ENCODE peak calls at places on chromosomes 7 and 10, in eight cellular contexts. One of them, this sample, is unnamed.
A peak's percentile ranks its signal among the peaks of the same experiment; 100 is the strongest.

GRCh38 chr10:43814611-43815010 is 165.9 kb upstream of the ZNF32 start:
- DNase-seq in epithelial cell of esophagus: no peak
- DNase-seq in sigmoid colon: no peak
- DNase-seq in upper lobe of right lung: no peak
- DNase-seq in IMR-90: peak; percentile 30
- DNase-seq in hepatocyte: no peak
- DNase-seq in endodermal cell: no peak
- DNase-seq in fibroblast of mammary gland: peak; percentile 31
- DNase-seq in this sample: peak; percentile 27

GRCh38 chr7:98354511-98355249 is 46.2 kb downstream of the BAIAP2L1 start:
- DNase-seq in epithelial cell of esophagus: peak; percentile 95
- DNase-seq in sigmoid colon: no peak
- DNase-seq in upper lobe of right lung: peak; percentile 79
- DNase-seq in IMR-90: peak; percentile 82
- DNase-seq in hepatocyte: peak; percentile 67
- DNase-seq in endodermal cell: peak; percentile 80
- DNase-seq in fibroblast of mammary gland: peak; percentile 76
- DNase-seq in this sample: peak; percentile 86

GRCh38 chr7:105677803-105678583 is 96.7 kb upstream of the EFCAB10 start:
- DNase-seq in epithelial cell of esophagus: peak; percentile 8
- DNase-seq in sigmoid colon: no peak
- DNase-seq in upper lobe of right lung: no peak
- DNase-seq in IMR-90: no peak
- DNase-seq in hepatocyte: no peak
- DNase-seq in endodermal cell: no peak
- DNase-seq in fibroblast of mammary gland: no peak
- DNase-seq in this sample: no peak

GRCh38 chr10:91389636-91390512 is 20.3 kb upstream of the HECTD2 start:
- DNase-seq in epithelial cell of esophagus: peak; percentile 64
- DNase-seq in sigmoid colon: no peak
- DNase-seq in upper lobe of right lung: no peak
- DNase-seq in IMR-90: peak; percentile 71
- DNase-seq in hepatocyte: peak; percentile 86
- DNase-seq in endodermal cell: no peak
- DNase-seq in fibroblast of mammary gland: peak; percentile 72
- DNase-seq in this sample: peak; percentile 72

GRCh38 chr10:79021331-79021907 is 47.3 kb upstream of the ZMIZ1 start:
- DNase-seq in epithelial cell of esophagus: no peak
- DNase-seq in sigmoid colon: peak; percentile 46
- DNase-seq in upper lobe of right lung: peak; percentile 58
- DNase-seq in IMR-90: no peak
- DNase-seq in hepatocyte: no peak
- DNase-seq in endodermal cell: peak; percentile 24
- DNase-seq in fibroblast of mammary gland: no peak
- DNase-seq in this sample: no peak

GRCh38 chr7:51071427-51071826 is 245.2 kb downstream of the COBL start:
- DNase-seq in epithelial cell of esophagus: no peak
- DNase-seq in sigmoid colon: no peak
- DNase-seq in upper lobe of right lung: no peak
- DNase-seq in IMR-90: no peak
- DNase-seq in hepatocyte: no peak
- DNase-seq in endodermal cell: no peak
- DNase-seq in fibroblast of mammary gland: no peak
- DNase-seq in this sample: no peak

GRCh38 chr7:18345641-18346234 is 149.8 kb upstream of the HDAC9 start:
- DNase-seq in epithelial cell of esophagus: peak; percentile 51
- DNase-seq in sigmoid colon: no peak
- DNase-seq in upper lobe of right lung: no peak
- DNase-seq in IMR-90: peak; percentile 46
- DNase-seq in hepatocyte: peak; percentile 73
- DNase-seq in endodermal cell: peak; percentile 83
- DNase-seq in fibroblast of mammary gland: peak; percentile 56
- DNase-seq in this sample: peak; percentile 47

GRCh38 chr7:149886018-149886416 is 12.2 kb downstream of the ATP6V0E2 start:
- DNase-seq in epithelial cell of esophagus: no peak
- DNase-seq in sigmoid colon: no peak
- DNase-seq in upper lobe of right lung: no peak
- DNase-seq in IMR-90: no peak
- DNase-seq in hepatocyte: no peak
- DNase-seq in endodermal cell: no peak
- DNase-seq in fibroblast of mammary gland: no peak
- DNase-seq in this sample: no peak

GRCh38 chr7:37920619-37921339 is at the start of gene EPDR1:
- DNase-seq in epithelial cell of esophagus: peak; percentile 8
- DNase-seq in sigmoid colon: peak; percentile 73
- DNase-seq in upper lobe of right lung: peak; percentile 86
- DNase-seq in IMR-90: no peak
- DNase-seq in hepatocyte: peak; percentile 63
- DNase-seq in endodermal cell: peak; percentile 90
- DNase-seq in fibroblast of mammary gland: no peak
- DNase-seq in this sample: no peak

GRCh38 chr7:118350260-118350659 is 125.8 kb downstream of the ANKRD7 start:
- DNase-seq in epithelial cell of esophagus: peak; percentile 17
- DNase-seq in sigmoid colon: no peak
- DNase-seq in upper lobe of right lung: no peak
- DNase-seq in IMR-90: no peak
- DNase-seq in hepatocyte: no peak
- DNase-seq in endodermal cell: no peak
- DNase-seq in fibroblast of mammary gland: no peak
- DNase-seq in this sample: no peak

GRCh38 chr7:81150951-81151361 is 232.1 kb upstream of the SEMA3C start:
- DNase-seq in epithelial cell of esophagus: peak; percentile 8
- DNase-seq in sigmoid colon: no peak
- DNase-seq in upper lobe of right lung: no peak
- DNase-seq in IMR-90: peak; percentile 31
- DNase-seq in hepatocyte: no peak
- DNase-seq in endodermal cell: no peak
- DNase-seq in fibroblast of mammary gland: peak; percentile 27
- DNase-seq in this sample: no peak

GRCh38 chr7:150371131-150371995 is 2.7 kb downstream of the REPIN1 start:
- DNase-seq in epithelial cell of esophagus: no peak
- DNase-seq in sigmoid colon: peak; percentile 64
- DNase-seq in upper lobe of right lung: peak; percentile 65
- DNase-seq in IMR-90: no peak
- DNase-seq in hepatocyte: no peak
- DNase-seq in endodermal cell: no peak
- DNase-seq in fibroblast of mammary gland: no peak
- DNase-seq in this sample: no peak

GRCh38 chr7:65233409-65234034 is 140.1 kb upstream of the ZNF92 start:
- DNase-seq in epithelial cell of esophagus: no peak
- DNase-seq in sigmoid colon: no peak
- DNase-seq in upper lobe of right lung: no peak
- DNase-seq in IMR-90: no peak
- DNase-seq in hepatocyte: no peak
- DNase-seq in endodermal cell: peak; percentile 62
- DNase-seq in fibroblast of mammary gland: no peak
- DNase-seq in this sample: no peak

GRCh38 chr7:134420509-134421125 is 38.3 kb downstream of the AKR1B1 start:
- DNase-seq in epithelial cell of esophagus: peak; percentile 78
- DNase-seq in sigmoid colon: no peak
- DNase-seq in upper lobe of right lung: no peak
- DNase-seq in IMR-90: peak; percentile 55
- DNase-seq in hepatocyte: peak; percentile 74
- DNase-seq in endodermal cell: peak; percentile 83
- DNase-seq in fibroblast of mammary gland: peak; percentile 80
- DNase-seq in this sample: peak; percentile 61

GRCh38 chr7:64180989-64181388 is 26.0 kb upstream of the ZNF735 start:
- DNase-seq in epithelial cell of esophagus: peak; percentile 1
- DNase-seq in sigmoid colon: no peak
- DNase-seq in upper lobe of right lung: no peak
- DNase-seq in IMR-90: no peak
- DNase-seq in hepatocyte: no peak
- DNase-seq in endodermal cell: no peak
- DNase-seq in fibroblast of mammary gland: peak; percentile 12
- DNase-seq in this sample: peak; percentile 0

GRCh38 chr7:121394709-121395140 is 1.4 kb downstream of the FAM3C start:
- DNase-seq in epithelial cell of esophagus: no peak
- DNase-seq in sigmoid colon: no peak
- DNase-seq in upper lobe of right lung: no peak
- DNase-seq in IMR-90: no peak
- DNase-seq in hepatocyte: peak; percentile 31
- DNase-seq in endodermal cell: no peak
- DNase-seq in fibroblast of mammary gland: peak; percentile 20
- DNase-seq in this sample: peak; percentile 21

GRCh38 chr10:3009341-3009740 is 58.0 kb upstream of the PFKP start:
- DNase-seq in epithelial cell of esophagus: no peak
- DNase-seq in sigmoid colon: no peak
- DNase-seq in upper lobe of right lung: no peak
- DNase-seq in IMR-90: no peak
- DNase-seq in hepatocyte: no peak
- DNase-seq in endodermal cell: no peak
- DNase-seq in fibroblast of mammary gland: no peak
- DNase-seq in this sample: no peak

GRCh38 chr10:72455889-72456588 is 101.3 kb upstream of the DNAJB12 start:
- DNase-seq in epithelial cell of esophagus: peak; percentile 25
- DNase-seq in sigmoid colon: no peak
- DNase-seq in upper lobe of right lung: no peak
- DNase-seq in IMR-90: peak; percentile 22
- DNase-seq in hepatocyte: no peak
- DNase-seq in endodermal cell: peak; percentile 65
- DNase-seq in fibroblast of mammary gland: peak; percentile 9
- DNase-seq in this sample: peak; percentile 20

GRCh38 chr7:4871056-4871680 is 9.3 kb upstream of the PAPOLB start:
- DNase-seq in epithelial cell of esophagus: no peak
- DNase-seq in sigmoid colon: no peak
- DNase-seq in upper lobe of right lung: no peak
- DNase-seq in IMR-90: no peak
- DNase-seq in hepatocyte: no peak
- DNase-seq in endodermal cell: no peak
- DNase-seq in fibroblast of mammary gland: no peak
- DNase-seq in this sample: no peak

GRCh38 chr7:155763721-155764431 is 48.4 kb downstream of the SHH start:
- DNase-seq in epithelial cell of esophagus: no peak
- DNase-seq in sigmoid colon: no peak
- DNase-seq in upper lobe of right lung: no peak
- DNase-seq in IMR-90: peak; percentile 77
- DNase-seq in hepatocyte: peak; percentile 45
- DNase-seq in endodermal cell: no peak
- DNase-seq in fibroblast of mammary gland: peak; percentile 45
- DNase-seq in this sample: peak; percentile 75

GRCh38 chr7:84144480-84144879 is 50.1 kb downstream of the SEMA3A start:
- DNase-seq in epithelial cell of esophagus: peak; percentile 16
- DNase-seq in sigmoid colon: no peak
- DNase-seq in upper lobe of right lung: no peak
- DNase-seq in IMR-90: peak; percentile 28
- DNase-seq in hepatocyte: no peak
- DNase-seq in endodermal cell: no peak
- DNase-seq in fibroblast of mammary gland: no peak
- DNase-seq in this sample: peak; percentile 22

GRCh38 chr10:90960355-90960814 is 39.5 kb upstream of the ANKRD1 start:
- DNase-seq in epithelial cell of esophagus: peak; percentile 56
- DNase-seq in sigmoid colon: no peak
- DNase-seq in upper lobe of right lung: no peak
- DNase-seq in IMR-90: peak; percentile 89
- DNase-seq in hepatocyte: peak; percentile 17
- DNase-seq in endodermal cell: no peak
- DNase-seq in fibroblast of mammary gland: peak; percentile 99
- DNase-seq in this sample: peak; percentile 69

GRCh38 chr10:131242007-131242406 is 69.5 kb downstream of the TCERG1L start:
- DNase-seq in epithelial cell of esophagus: no peak
- DNase-seq in sigmoid colon: no peak
- DNase-seq in upper lobe of right lung: peak; percentile 66
- DNase-seq in IMR-90: no peak
- DNase-seq in hepatocyte: peak; percentile 69
- DNase-seq in endodermal cell: peak; percentile 89
- DNase-seq in fibroblast of mammary gland: no peak
- DNase-seq in this sample: no peak

GRCh38 chr10:118383699-118384098 is 41.6 kb upstream of the FAM204A start:
- DNase-seq in epithelial cell of esophagus: no peak
- DNase-seq in sigmoid colon: no peak
- DNase-seq in upper lobe of right lung: no peak
- DNase-seq in IMR-90: no peak
- DNase-seq in hepatocyte: no peak
- DNase-seq in endodermal cell: no peak
- DNase-seq in fibroblast of mammary gland: no peak
- DNase-seq in this sample: no peak

GRCh38 chr7:157008206-157009169 is 2.0 kb downstream of the MNX1 start:
- DNase-seq in epithelial cell of esophagus: no peak
- DNase-seq in sigmoid colon: no peak
- DNase-seq in upper lobe of right lung: peak; percentile 60
- DNase-seq in IMR-90: no peak
- DNase-seq in hepatocyte: no peak
- DNase-seq in endodermal cell: peak; percentile 62
- DNase-seq in fibroblast of mammary gland: no peak
- DNase-seq in this sample: no peak

GRCh38 chr7:108384721-108385483 is 71.3 kb downstream of the NRCAM start:
- DNase-seq in epithelial cell of esophagus: peak; percentile 20
- DNase-seq in sigmoid colon: no peak
- DNase-seq in upper lobe of right lung: no peak
- DNase-seq in IMR-90: no peak
- DNase-seq in hepatocyte: no peak
- DNase-seq in endodermal cell: no peak
- DNase-seq in fibroblast of mammary gland: no peak
- DNase-seq in this sample: no peak
- TF ChIP-seq CTCF in epithelial cell of esophagus: peak; percentile 24
- TF ChIP-seq CTCF in sigmoid colon: no peak
- TF ChIP-seq CTCF in upper lobe of right lung: no peak
- TF ChIP-seq CTCF in IMR-90: no peak
- TF ChIP-seq CTCF in hepatocyte: no peak
- TF ChIP-seq CTCF in endodermal cell: peak; percentile 75
- TF ChIP-seq CTCF in fibroblast of mammary gland: peak; percentile 17
- TF ChIP-seq CTCF in this sample: no peak

GRCh38 chr7:30029696-30030095 is 1.5 kb downstream of the PLEKHA8 start:
- DNase-seq in epithelial cell of esophagus: peak; percentile 25
- DNase-seq in sigmoid colon: no peak
- DNase-seq in upper lobe of right lung: no peak
- DNase-seq in IMR-90: no peak
- DNase-seq in hepatocyte: peak; percentile 17
- DNase-seq in endodermal cell: peak; percentile 52
- DNase-seq in fibroblast of mammary gland: no peak
- DNase-seq in this sample: no peak
- H3K4me3 ChIP-seq in epithelial cell of esophagus: peak overlapping the region; percentile 90
- H3K4me3 ChIP-seq in sigmoid colon: peak overlapping the region; percentile 90
- H3K4me3 ChIP-seq in upper lobe of right lung: peak overlapping the region; percentile 84
- H3K4me3 ChIP-seq in IMR-90: peak overlapping the region; percentile 81
- H3K4me3 ChIP-seq in hepatocyte: peak overlapping the region; percentile 88
- H3K4me3 ChIP-seq in endodermal cell: peak overlapping the region; percentile 95
- H3K4me3 ChIP-seq in fibroblast of mammary gland: peak overlapping the region; percentile 88
- H3K4me3 ChIP-seq in this sample: peak overlapping the region; percentile 81

DNA sequence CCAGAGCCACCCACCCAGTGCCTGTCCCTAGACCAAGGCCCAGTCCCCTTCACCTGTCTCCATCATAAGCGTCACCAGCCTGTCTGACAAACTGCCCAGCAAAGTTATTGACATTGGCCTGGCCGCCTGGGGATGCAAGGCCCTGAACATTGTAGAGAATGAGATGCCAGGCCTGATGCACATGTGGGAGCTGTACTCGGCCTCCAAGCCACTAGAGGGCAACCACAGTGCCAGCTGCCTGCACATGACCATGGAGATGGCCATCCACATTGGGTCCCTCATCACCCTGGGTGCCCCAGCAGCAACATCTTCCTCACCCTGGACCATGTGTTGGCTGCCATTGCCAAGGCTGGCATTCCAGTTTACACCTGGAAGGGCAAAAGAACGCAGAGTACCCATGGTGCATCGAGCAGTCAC is 63.7 kb upstream of the ANTXRL start:
- DNase-seq in epithelial cell of esophagus: no peak
- DNase-seq in sigmoid colon: no peak
- DNase-seq in upper lobe of right lung: peak; percentile 52
- DNase-seq in IMR-90: no peak
- DNase-seq in hepatocyte: no peak
- DNase-seq in endodermal cell: peak; percentile 60
- DNase-seq in fibroblast of mammary gland: no peak
- DNase-seq in this sample: no peak
- TF ChIP-seq CTCF in epithelial cell of esophagus: peak; percentile 25
- TF ChIP-seq CTCF in sigmoid colon: no peak
- TF ChIP-seq CTCF in upper lobe of right lung: no peak
- TF ChIP-seq CTCF in IMR-90: no peak
- TF ChIP-seq CTCF in hepatocyte: no peak
- TF ChIP-seq CTCF in endodermal cell: peak; percentile 50
- TF ChIP-seq CTCF in fibroblast of mammary gland: peak; percentile 19
- TF ChIP-seq CTCF in this sample: no peak

GRCh38 chr10:119540038-119540437 is 2.5 kb downstream of the RGS10 start:
- DNase-seq in epithelial cell of esophagus: no peak
- DNase-seq in sigmoid colon: peak; percentile 25
- DNase-seq in upper lobe of right lung: no peak
- DNase-seq in IMR-90: no peak
- DNase-seq in hepatocyte: no peak
- DNase-seq in endodermal cell: no peak
- DNase-seq in fibroblast of mammary gland: no peak
- DNase-seq in this sample: no peak
- H3K4me3 ChIP-seq in epithelial cell of esophagus: no peak overlapping the region
- H3K4me3 ChIP-seq in sigmoid colon: peak overlapping the region; percentile 77
- H3K4me3 ChIP-seq in upper lobe of right lung: no peak overlapping the region
- H3K4me3 ChIP-seq in IMR-90: no peak overlapping the region
- H3K4me3 ChIP-seq in hepatocyte: no peak overlapping the region
- H3K4me3 ChIP-seq in endodermal cell: no peak overlapping the region
- H3K4me3 ChIP-seq in fibroblast of mammary gland: no peak overlapping the region
- H3K4me3 ChIP-seq in this sample: no peak overlapping the region